ENCODE peak calls at places on chromosome 14, in ten cellular contexts. L, C, Z, P, U, V, D, W, J and O are unnamed samples.

GRCh38 chr14:77040995-77041744 is 12.7 kb upstream of the IRF2BPL start:
- DNase-seq in L (no peak), C (no peak), Z (peak), P (no peak), U (no peak), V (no peak), D (no peak), W (no peak), J (peak), O (no peak)

GRCh38 chr14:27435923-27436674 is 838.3 kb upstream of the NOVA1 start:
- DNase-seq in L (no peak), C (no peak), Z (no peak), P (no peak), U (no peak), V (no peak), D (no peak), W (no peak), J (no peak), O (no peak)

GRCh38 chr14:48703728-48704467 is 882.3 kb downstream of the RPS29 start:
- DNase-seq in L (no peak), C (no peak), Z (no peak), P (no peak), U (no peak), V (no peak), D (no peak), W (no peak), J (no peak), O (no peak)

GRCh38 chr14:92408186-92408585 is 85.2 kb downstream of the SLC24A4 start:
- DNase-seq in L (no peak), C (no peak), Z (no peak), P (no peak), U (no peak), V (no peak), D (no peak), W (no peak), J (no peak), O (no peak)

GRCh38 chr14:78016532-78016931 is 153.6 kb upstream of the NRXN3 start:
- DNase-seq in L (peak), C (no peak), Z (no peak), P (no peak), U (no peak), V (no peak), D (no peak), W (no peak), J (no peak), O (no peak)

GRCh38 chr14:39628087-39628486 is 195.9 kb upstream of the FBXO33 start:
- DNase-seq in L (no peak), C (no peak), Z (no peak), P (no peak), U (no peak), V (no peak), D (no peak), W (no peak), J (no peak), O (no peak)

GRCh38 chr14:104001003-104001402 is 58.7 kb upstream of the RD3L start:
- DNase-seq in L (no peak), C (no peak), Z (no peak), P (no peak), U (peak), V (peak), D (no peak), W (peak), J (no peak), O (no peak)

GRCh38 chr14:28756896-28757570 is 9.6 kb upstream of the FOXG1 start:
- DNase-seq in L (no peak), C (no peak), Z (no peak), P (no peak), U (peak), V (peak), D (no peak), W (no peak), J (no peak), O (no peak)

GRCh38 chr14:76784881-76785280 is 23.6 kb downstream of the VASH1 start:
- DNase-seq in L (no peak), C (no peak), Z (peak), P (peak), U (peak), V (peak), D (no peak), W (no peak), J (peak), O (peak)

GRCh38 chr14:104881369-104881979 is 16.4 kb downstream of the CEP170B start:
- DNase-seq in L (no peak), C (no peak), Z (no peak), P (no peak), U (no peak), V (no peak), D (no peak), W (no peak), J (no peak), O (no peak)

GRCh38 chr14:103427485-103428443 is 42.5 kb downstream of the MARK3 start:
- DNase-seq in L (no peak), C (no peak), Z (no peak), P (peak), U (peak), V (no peak), D (peak), W (no peak), J (no peak), O (no peak)

GRCh38 chr14:63302135-63302534 is 16.6 kb downstream of the GPHB5 start:
- DNase-seq in L (no peak), C (no peak), Z (no peak), P (no peak), U (no peak), V (no peak), D (no peak), W (no peak), J (no peak), O (no peak)

GRCh38 chr14:61264022-61264571 is 17.0 kb downstream of the TMEM30B start:
- DNase-seq in L (no peak), C (no peak), Z (no peak), P (no peak), U (no peak), V (no peak), D (no peak), W (no peak), J (no peak), O (no peak)

GRCh38 chr14:85529803-85530574 is at the start of gene FLRT2:
- DNase-seq in L (no peak), C (no peak), Z (peak), P (no peak), U (no peak), V (no peak), D (no peak), W (peak), J (no peak), O (peak)

GRCh38 chr14:37157987-37158386 is 14.4 kb downstream of the SLC25A21 start:
- DNase-seq in L (no peak), C (no peak), Z (no peak), P (no peak), U (no peak), V (no peak), D (no peak), W (no peak), J (no peak), O (no peak)

GRCh38 chr14:72544615-72545387 is 349.1 kb downstream of the DPF3 start:
- DNase-seq in L (no peak), C (no peak), Z (no peak), P (peak), U (no peak), V (no peak), D (no peak), W (peak), J (no peak), O (no peak)

GRCh38 chr14:89936654-89937185 is 17.8 kb downstream of the EFCAB11 start:
- DNase-seq in L (no peak), C (no peak), Z (no peak), P (no peak), U (no peak), V (no peak), D (no peak), W (no peak), J (no peak), O (no peak)

GRCh38 chr14:65847065-65847847 is 434.7 kb downstream of the FUT8 start:
- DNase-seq in L (no peak), C (no peak), Z (no peak), P (no peak), U (no peak), V (no peak), D (peak), W (no peak), J (peak), O (no peak)

GRCh38 chr14:79586401-79586800 is 624.9 kb downstream of the DIO2 start:
- DNase-seq in L (no peak), C (no peak), Z (no peak), P (no peak), U (no peak), V (no peak), D (no peak), W (no peak), J (peak), O (no peak)

GRCh38 chr14:71236430-71236829 is 329.2 kb downstream of the PCNX1 start:
- DNase-seq in L (no peak), C (no peak), Z (no peak), P (no peak), U (no peak), V (no peak), D (no peak), W (no peak), J (no peak), O (no peak)

GRCh38 chr14:29654910-29655590 is 272.6 kb downstream of the PRKD1 start:
- DNase-seq in L (no peak), C (no peak), Z (no peak), P (no peak), U (no peak), V (no peak), D (no peak), W (no peak), J (no peak), O (no peak)

GRCh38 chr14:67268456-67269115 is 27.4 kb downstream of the PALS1 start:
- DNase-seq in L (no peak), C (no peak), Z (no peak), P (peak), U (no peak), V (no peak), D (no peak), W (no peak), J (no peak), O (no peak)

GRCh38 chr14:99116741-99117295 is 155.2 kb downstream of the BCL11B start:
- DNase-seq in L (peak), C (no peak), Z (no peak), P (no peak), U (no peak), V (no peak), D (no peak), W (no peak), J (no peak), O (no peak)

GRCh38 chr14:79581912-79582576 is 629.3 kb downstream of the DIO2 start:
- DNase-seq in L (no peak), C (no peak), Z (no peak), P (no peak), U (no peak), V (no peak), D (no peak), W (no peak), J (no peak), O (no peak)

GRCh38 chr14:99531221-99532096 is 50.2 kb downstream of the CCNK start:
- DNase-seq in L (no peak), C (no peak), Z (no peak), P (no peak), U (no peak), V (no peak), D (no peak), W (no peak), J (no peak), O (no peak)

GRCh38 chr14:104656014-104656714 is 33.3 kb upstream of the INF2 start:
- DNase-seq in L (no peak), C (no peak), Z (no peak), P (no peak), U (no peak), V (no peak), D (no peak), W (no peak), J (no peak), O (no peak)

GRCh38 chr14:105085766-105086165 is 20.5 kb upstream of the GPR132 start:
- DNase-seq in L (peak), C (peak), Z (peak), P (no peak), U (no peak), V (no peak), D (no peak), W (peak), J (no peak), O (peak)

GRCh38 chr14:33949051-33950037 is 1.5 kb downstream of the EGLN3 start:
- DNase-seq in L (no peak), C (no peak), Z (no peak), P (no peak), U (peak), V (no peak), D (no peak), W (no peak), J (no peak), O (no peak)

GRCh38 chr14:55752580-55753365 is 172.8 kb downstream of the KTN1 start:
- DNase-seq in L (no peak), C (peak), Z (no peak), P (no peak), U (no peak), V (no peak), D (no peak), W (no peak), J (peak), O (peak)

GRCh38 chr14:67420102-67420739 is 8.3 kb upstream of the PLEK2 start:
- DNase-seq in L (no peak), C (no peak), Z (peak), P (no peak), U (peak), V (peak), D (no peak), W (no peak), J (peak), O (no peak)

GRCh38 chr14:36738269-36738668 is 76.6 kb downstream of the PAX9 start:
- DNase-seq in L (no peak), C (no peak), Z (no peak), P (no peak), U (no peak), V (no peak), D (no peak), W (no peak), J (no peak), O (no peak)

GRCh38 chr14:74840603-74841030 is 35.3 kb downstream of the PROX2 start:
- DNase-seq in L (no peak), C (no peak), Z (no peak), P (no peak), U (no peak), V (no peak), D (no peak), W (no peak), J (no peak), O (no peak)

GRCh38 chr14:74834682-74835392 is 41.1 kb downstream of the PROX2 start:
- DNase-seq in L (no peak), C (no peak), Z (no peak), P (no peak), U (no peak), V (no peak), D (no peak), W (no peak), J (no peak), O (no peak)

GRCh38 chr14:74836251-74836957 is 39.5 kb downstream of the PROX2 start:
- DNase-seq in L (no peak), C (no peak), Z (no peak), P (no peak), U (no peak), V (no peak), D (no peak), W (no peak), J (no peak), O (no peak)

GRCh38 chr14:74835607-74836250 is 40.2 kb downstream of the PROX2 start:
- DNase-seq in L (no peak), C (no peak), Z (no peak), P (no peak), U (no peak), V (no peak), D (peak), W (no peak), J (no peak), O (no peak)

GRCh38 chr14:74838141-74838540 is 37.8 kb downstream of the PROX2 start:
- DNase-seq in L (no peak), C (no peak), Z (no peak), P (no peak), U (no peak), V (no peak), D (no peak), W (no peak), J (no peak), O (no peak)
- H3K27ac ChIP-seq in L (peak), C (no peak), Z (no peak), P (no peak), U (no peak), V (no peak), D (peak), W (no peak), J (peak), O (no peak)

GRCh38 chr14:22837059-22837749 is 819 bp downstream of the MMP14 start:
- DNase-seq in L (no peak), C (no peak), Z (peak), P (no peak), U (peak), V (peak), D (no peak), W (peak), J (peak), O (peak)
- TF ChIP-seq POLR2A in L (no peak), C (peak), Z (peak), P (no peak), U (no peak), V (no peak), D (no peak), W (no peak), J (peak), O (no peak)

GRCh38 chr14:64569108-64570045 is 19.6 kb downstream of the PPP1R36 start:
- DNase-seq in L (no peak), C (no peak), Z (peak), P (no peak), U (no peak), V (peak), D (no peak), W (no peak), J (peak), O (peak)
- TF ChIP-seq POLR2AphosphoS5 in L (peak), C (no peak), Z (peak), P (no peak), U (no peak), V (no peak), D (no peak), W (peak), J (peak), O (peak)

DNA sequence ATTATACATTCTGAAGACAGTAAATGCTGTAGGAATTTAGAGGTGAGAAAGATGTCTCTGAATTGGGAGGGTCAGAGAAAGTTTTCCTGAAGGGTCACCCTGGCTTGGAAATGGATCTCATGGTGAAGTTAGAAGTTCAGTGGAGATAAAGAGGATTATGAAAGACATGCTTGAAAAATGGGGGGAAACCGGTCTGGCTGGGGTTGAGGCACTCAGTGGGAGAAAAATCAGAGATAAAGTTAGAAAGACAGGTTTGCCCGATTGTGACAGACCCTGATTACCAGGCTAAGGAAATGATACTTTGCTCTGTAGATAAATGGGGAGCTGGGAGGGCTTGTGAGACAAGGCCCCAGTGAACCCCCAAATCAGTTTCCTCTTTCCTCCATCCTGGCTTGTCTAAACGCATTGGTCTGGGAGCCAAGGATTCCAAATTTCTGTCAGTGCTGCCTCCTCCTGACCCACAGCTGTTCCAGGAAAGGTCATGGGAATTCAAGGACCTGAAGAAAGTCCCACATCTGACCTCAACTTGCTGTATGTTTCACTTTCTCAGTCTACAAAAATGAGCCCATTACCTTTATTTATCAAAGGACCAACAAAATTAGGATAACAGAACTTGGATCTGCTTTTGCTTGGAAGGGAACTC is 3.6 kb upstream of the RNASE7 start:
- DNase-seq in L (no peak), C (no peak), Z (no peak), P (no peak), U (no peak), V (no peak), D (no peak), W (no peak), J (no peak), O (no peak)
- H3K27ac ChIP-seq in L (peak), C (peak), Z (peak), P (no peak), U (no peak), V (peak), D (no peak), W (peak), J (peak), O (peak)

GRCh38 chr14:35403397-35404245 is 928 bp downstream of the NFKBIA start:
- DNase-seq in L (peak), C (peak), Z (peak), P (no peak), U (peak), V (peak), D (no peak), W (peak), J (peak), O (peak)
- TF ChIP-seq POLR2A in L (no peak), C (no peak), Z (no peak), P (peak), U (no peak), V (no peak), D (peak), W (peak), J (peak), O (no peak)

GRCh38 chr14:106846218-106846617 is 1319.8 kb downstream of the TMEM121 start:
- DNase-seq in L (no peak), C (no peak), Z (no peak), P (no peak), U (no peak), V (no peak), D (no peak), W (no peak), J (no peak), O (no peak)

GRCh38 chr14:106843376-106843775 is 1317.0 kb downstream of the TMEM121 start:
- DNase-seq in L (no peak), C (no peak), Z (no peak), P (no peak), U (no peak), V (no peak), D (no peak), W (no peak), J (no peak), O (no peak)

GRCh38 chr14:106843951-106844483 is 1317.6 kb downstream of the TMEM121 start:
- DNase-seq in L (peak), C (no peak), Z (no peak), P (no peak), U (no peak), V (no peak), D (no peak), W (no peak), J (peak), O (peak)

GRCh38 chr14:106845286-106846087 is 1319.1 kb downstream of the TMEM121 start:
- DNase-seq in L (peak), C (no peak), Z (no peak), P (no peak), U (no peak), V (peak), D (peak), W (no peak), J (peak), O (peak)

DNA sequence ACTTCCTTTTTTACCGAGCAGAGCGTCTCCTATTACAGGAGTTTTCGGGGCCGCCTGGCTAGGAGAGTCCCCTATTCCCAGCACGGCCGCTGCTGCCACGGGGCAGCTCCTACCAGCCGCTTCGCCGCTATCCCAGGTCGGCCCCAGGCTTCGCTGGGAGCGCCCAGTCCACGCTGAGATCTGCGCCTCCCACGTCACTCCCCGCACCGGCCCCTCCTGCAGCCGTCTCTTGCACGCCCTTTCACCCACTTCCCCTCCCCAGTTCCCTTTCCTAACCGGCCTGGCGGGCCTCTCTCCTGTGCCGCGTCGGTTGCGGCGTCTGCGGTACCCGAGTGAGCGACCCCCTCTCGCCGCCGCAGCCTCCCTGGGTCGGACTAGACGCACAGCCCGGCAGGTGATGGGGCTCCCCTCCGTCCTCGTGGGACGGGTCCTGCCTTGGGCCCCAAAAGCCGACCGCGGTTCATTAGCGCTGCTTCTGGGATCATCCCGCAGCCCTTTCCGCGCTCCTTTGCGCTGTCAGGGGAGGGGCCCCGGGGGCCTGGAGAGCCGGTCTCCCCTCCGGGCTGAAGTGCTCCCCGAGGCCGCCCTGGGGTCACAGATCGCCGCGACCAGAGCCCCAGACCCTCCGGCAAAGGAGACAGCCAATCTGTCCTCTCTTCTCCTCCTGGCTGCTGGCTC is 1318.4 kb downstream of the TMEM121 start:
- DNase-seq in L (peak), C (no peak), Z (peak), P (no peak), U (no peak), V (peak), D (no peak), W (peak), J (peak), O (peak)
- TF ChIP-seq POLR2AphosphoS5 in L (no peak), C (peak), Z (no peak), P (no peak), U (no peak), V (peak), D (peak), W (no peak), J (peak), O (peak)